ENCODE peak calls at places on chromosomes 12 and 14, in four cellular contexts. One of them, this sample, is unnamed.

GRCh38 chr12:122669397-122670070 is 33.6 kb downstream of the HCAR2 start:
- DNase-seq in HepG2: no peak
- DNase-seq in WTC11: no peak
- DNase-seq in K562: no peak
- DNase-seq in this sample: no peak

GRCh38 chr14:69355955-69356321 is 42.2 kb downstream of the ERH start:
- DNase-seq in WTC11: no peak
- DNase-seq in K562: no peak
- DNase-seq in HepG2: no peak
- DNase-seq in this sample: no peak

GRCh38 chr12:63163542-63163941 is 12.5 kb upstream of the AVPR1A start:
- DNase-seq in WTC11: no peak
- DNase-seq in HepG2: no peak
- DNase-seq in K562: no peak
- DNase-seq in this sample: no peak

GRCh38 chr14:21023817-21024667 is 819 bp downstream of the NDRG2 start:
- DNase-seq in K562: no peak
- DNase-seq in WTC11: peak; percentile 17
- DNase-seq in HepG2: peak; percentile 59
- DNase-seq in this sample: no peak

GRCh38 chr12:54082402-54082892 is 28.8 kb downstream of the HOXC4 start:
- DNase-seq in K562: peak; percentile 51
- DNase-seq in HepG2: no peak
- DNase-seq in WTC11: peak; percentile 53
- DNase-seq in this sample: peak; percentile 38

GRCh38 chr12:4293299-4293941 is 19.9 kb downstream of the CCND2 start:
- DNase-seq in K562: no peak
- DNase-seq in HepG2: no peak
- DNase-seq in WTC11: peak; percentile 1
- DNase-seq in this sample: no peak

GRCh38 chr14:78851189-78851588 is 681.0 kb downstream of the NRXN3 start:
- DNase-seq in WTC11: no peak
- DNase-seq in HepG2: no peak
- DNase-seq in K562: no peak
- DNase-seq in this sample: no peak

GRCh38 chr14:60616326-60617044 is 32.8 kb downstream of the SIX1 start:
- DNase-seq in HepG2: peak; percentile 7
- DNase-seq in WTC11: no peak
- DNase-seq in K562: no peak
- DNase-seq in this sample: no peak

GRCh38 chr14:96164861-96165490 is 39.7 kb upstream of the BDKRB2 start:
- DNase-seq in HepG2: no peak
- DNase-seq in K562: no peak
- DNase-seq in WTC11: no peak
- DNase-seq in this sample: no peak

GRCh38 chr12:122023339-122024131 is 1.9 kb downstream of the BCL7A start:
- DNase-seq in WTC11: peak; percentile 44
- DNase-seq in HepG2: peak; percentile 80
- DNase-seq in K562: peak; percentile 69
- DNase-seq in this sample: peak; percentile 45

GRCh38 chr12:115155665-115156645 is 472.0 kb upstream of the TBX3 start:
- DNase-seq in HepG2: no peak
- DNase-seq in WTC11: no peak
- DNase-seq in K562: no peak
- DNase-seq in this sample: no peak

GRCh38 chr12:69007166-69007857 is 74.3 kb upstream of the CPM start:
- DNase-seq in HepG2: no peak
- DNase-seq in WTC11: no peak
- DNase-seq in K562: no peak
- DNase-seq in this sample: no peak

GRCh38 chr14:37824936-37825698 is 229.7 kb downstream of the TTC6 start:
- DNase-seq in HepG2: no peak
- DNase-seq in K562: no peak
- DNase-seq in WTC11: no peak
- DNase-seq in this sample: no peak

GRCh38 chr12:29429999-29430698 is 49.2 kb upstream of the ERGIC2 start:
- DNase-seq in K562: no peak
- DNase-seq in HepG2: no peak
- DNase-seq in WTC11: no peak
- DNase-seq in this sample: no peak

GRCh38 chr12:109743076-109743910 is 29.7 kb downstream of the FAM222A start:
- DNase-seq in HepG2: no peak
- DNase-seq in WTC11: peak; percentile 9
- DNase-seq in K562: no peak
- DNase-seq in this sample: no peak

GRCh38 chr14:53613404-53614253 is 343.0 kb downstream of the BMP4 start:
- DNase-seq in HepG2: peak; percentile 100
- DNase-seq in K562: no peak
- DNase-seq in WTC11: no peak
- DNase-seq in this sample: no peak

GRCh38 chr12:66719862-66720261 is 41.0 kb upstream of the GRIP1 start:
- DNase-seq in HepG2: no peak
- DNase-seq in K562: no peak
- DNase-seq in WTC11: no peak
- DNase-seq in this sample: no peak

GRCh38 chr12:30286345-30286926 is 409.2 kb downstream of the IPO8 start:
- DNase-seq in K562: no peak
- DNase-seq in WTC11: no peak
- DNase-seq in HepG2: peak; percentile 6
- DNase-seq in this sample: no peak

GRCh38 chr12:6061661-6062060 is 62.8 kb downstream of the VWF start:
- DNase-seq in HepG2: no peak
- DNase-seq in K562: no peak
- DNase-seq in WTC11: no peak
- DNase-seq in this sample: no peak

GRCh38 chr14:85546390-85546789 is 16.4 kb downstream of the FLRT2 start:
- DNase-seq in HepG2: no peak
- DNase-seq in K562: no peak
- DNase-seq in WTC11: peak; percentile 53
- DNase-seq in this sample: no peak

GRCh38 chr12:47547077-47547476 is 158.8 kb downstream of the RPAP3 start:
- DNase-seq in WTC11: no peak
- DNase-seq in HepG2: no peak
- DNase-seq in K562: no peak
- DNase-seq in this sample: no peak

GRCh38 chr12:8065991-8066594 is at the start of gene C3AR1:
- DNase-seq in HepG2: no peak
- DNase-seq in WTC11: no peak
- DNase-seq in K562: no peak
- DNase-seq in this sample: no peak

GRCh38 chr12:3218150-3218845 is 141.1 kb downstream of the TSPAN9 start:
- DNase-seq in HepG2: no peak
- DNase-seq in K562: no peak
- DNase-seq in WTC11: no peak
- DNase-seq in this sample: peak; percentile 28

GRCh38 chr14:61051046-61051445 is 70.0 kb downstream of the SLC38A6 start:
- DNase-seq in WTC11: no peak
- DNase-seq in K562: no peak
- DNase-seq in HepG2: no peak
- DNase-seq in this sample: no peak

GRCh38 chr14:86038401-86038985 is 508.5 kb downstream of the FLRT2 start:
- DNase-seq in K562: peak; percentile 11
- DNase-seq in WTC11: peak; percentile 69
- DNase-seq in HepG2: peak; percentile 10
- DNase-seq in this sample: peak; percentile 37

GRCh38 chr12:263574-263973 is 938 bp upstream of the SLC6A13 start:
- DNase-seq in WTC11: no peak
- DNase-seq in K562: no peak
- DNase-seq in HepG2: no peak
- DNase-seq in this sample: no peak

GRCh38 chr14:100988011-100988410 is 84.5 kb upstream of the RTL1 start:
- DNase-seq in WTC11: no peak
- DNase-seq in HepG2: no peak
- DNase-seq in K562: no peak
- DNase-seq in this sample: no peak

GRCh38 chr14:100988956-100989355 is 85.4 kb upstream of the RTL1 start:
- DNase-seq in HepG2: no peak
- DNase-seq in WTC11: no peak
- DNase-seq in K562: no peak
- DNase-seq in this sample: no peak

GRCh38 chr14:100989924-100990323 is 86.4 kb upstream of the RTL1 start:
- DNase-seq in HepG2: no peak
- DNase-seq in WTC11: no peak
- DNase-seq in K562: no peak
- DNase-seq in this sample: no peak

GRCh38 chr14:100983710-100984109 is 80.2 kb upstream of the RTL1 start:
- DNase-seq in K562: no peak
- DNase-seq in WTC11: no peak
- DNase-seq in HepG2: no peak
- DNase-seq in this sample: no peak

DNA sequence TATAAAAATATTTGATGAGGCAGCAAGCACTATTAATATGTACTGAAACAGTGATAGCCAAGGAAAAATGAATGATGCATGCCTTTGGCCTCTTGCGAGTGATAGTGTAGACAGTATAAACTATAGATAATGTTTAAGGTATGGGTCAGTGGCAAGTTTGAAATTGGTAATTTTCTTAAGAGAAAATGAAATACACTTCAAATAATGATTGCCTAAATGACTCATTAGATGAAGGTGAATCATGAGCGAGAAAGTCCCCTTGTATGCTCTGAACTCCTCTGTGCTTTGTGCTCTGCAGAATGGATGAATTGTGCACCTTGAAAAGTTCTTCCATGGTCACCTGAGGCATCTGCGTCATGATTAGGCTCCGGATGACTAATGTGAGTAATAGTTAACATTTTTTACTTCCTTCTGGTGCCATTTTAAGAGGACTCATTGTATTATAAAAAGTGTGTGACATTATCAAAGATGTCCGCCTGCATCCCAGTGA is 84.9 kb upstream of the RTL1 start:
- DNase-seq in K562: no peak
- DNase-seq in WTC11: no peak
- DNase-seq in HepG2: peak; percentile 50
- DNase-seq in this sample: no peak
- TF ChIP-seq ELF4 in K562: no peak
- TF ChIP-seq ELF4 in WTC11: no peak
- TF ChIP-seq ELF4 in HepG2: no peak
- TF ChIP-seq ELF4 in this sample: no peak

GRCh38 chr12:71640316-71640715 is 23.3 kb downstream of the ZFC3H1 start:
- DNase-seq in HepG2: no peak
- DNase-seq in WTC11: no peak
- DNase-seq in K562: no peak
- DNase-seq in this sample: no peak

GRCh38 chr12:71641390-71641789 is 22.3 kb downstream of the ZFC3H1 start:
- DNase-seq in HepG2: no peak
- DNase-seq in WTC11: no peak
- DNase-seq in K562: peak; percentile 53
- DNase-seq in this sample: no peak

GRCh38 chr12:71639341-71639760 is 24.3 kb downstream of the ZFC3H1 start:
- DNase-seq in K562: no peak
- DNase-seq in WTC11: no peak
- DNase-seq in HepG2: peak; percentile 53
- DNase-seq in this sample: no peak

GRCh38 chr12:71638499-71638898 is 25.1 kb downstream of the ZFC3H1 start:
- DNase-seq in HepG2: no peak
- DNase-seq in WTC11: no peak
- DNase-seq in K562: no peak
- DNase-seq in this sample: no peak

DNA sequence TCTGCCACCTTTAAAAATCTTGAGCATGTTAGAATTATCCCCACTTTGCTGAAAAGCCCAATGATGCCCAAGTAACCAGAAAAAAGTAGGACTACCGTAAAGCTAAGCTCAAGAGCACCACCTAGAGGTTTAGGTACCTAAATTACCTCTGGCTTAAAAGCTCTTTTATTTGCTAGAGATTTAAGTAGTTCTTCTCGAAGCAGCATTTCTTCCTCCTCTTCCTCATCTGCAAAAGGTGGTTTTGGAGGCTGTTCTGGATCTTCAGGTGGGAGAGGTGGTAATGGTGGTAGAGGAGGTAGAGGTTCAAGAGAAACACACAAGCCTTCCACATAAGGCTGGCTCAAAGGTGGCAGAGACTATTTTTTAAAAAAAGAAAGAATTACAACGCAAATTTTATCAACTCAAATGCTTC is 26.9 kb downstream of the ZFC3H1 start:
- DNase-seq in HepG2: peak; percentile 70
- DNase-seq in WTC11: no peak
- DNase-seq in K562: peak; percentile 48
- DNase-seq in this sample: peak; percentile 60
- TF ChIP-seq ELF4 in HepG2: no peak
- TF ChIP-seq ELF4 in WTC11: no peak
- TF ChIP-seq ELF4 in K562: no peak
- TF ChIP-seq ELF4 in this sample: no peak

DNA sequence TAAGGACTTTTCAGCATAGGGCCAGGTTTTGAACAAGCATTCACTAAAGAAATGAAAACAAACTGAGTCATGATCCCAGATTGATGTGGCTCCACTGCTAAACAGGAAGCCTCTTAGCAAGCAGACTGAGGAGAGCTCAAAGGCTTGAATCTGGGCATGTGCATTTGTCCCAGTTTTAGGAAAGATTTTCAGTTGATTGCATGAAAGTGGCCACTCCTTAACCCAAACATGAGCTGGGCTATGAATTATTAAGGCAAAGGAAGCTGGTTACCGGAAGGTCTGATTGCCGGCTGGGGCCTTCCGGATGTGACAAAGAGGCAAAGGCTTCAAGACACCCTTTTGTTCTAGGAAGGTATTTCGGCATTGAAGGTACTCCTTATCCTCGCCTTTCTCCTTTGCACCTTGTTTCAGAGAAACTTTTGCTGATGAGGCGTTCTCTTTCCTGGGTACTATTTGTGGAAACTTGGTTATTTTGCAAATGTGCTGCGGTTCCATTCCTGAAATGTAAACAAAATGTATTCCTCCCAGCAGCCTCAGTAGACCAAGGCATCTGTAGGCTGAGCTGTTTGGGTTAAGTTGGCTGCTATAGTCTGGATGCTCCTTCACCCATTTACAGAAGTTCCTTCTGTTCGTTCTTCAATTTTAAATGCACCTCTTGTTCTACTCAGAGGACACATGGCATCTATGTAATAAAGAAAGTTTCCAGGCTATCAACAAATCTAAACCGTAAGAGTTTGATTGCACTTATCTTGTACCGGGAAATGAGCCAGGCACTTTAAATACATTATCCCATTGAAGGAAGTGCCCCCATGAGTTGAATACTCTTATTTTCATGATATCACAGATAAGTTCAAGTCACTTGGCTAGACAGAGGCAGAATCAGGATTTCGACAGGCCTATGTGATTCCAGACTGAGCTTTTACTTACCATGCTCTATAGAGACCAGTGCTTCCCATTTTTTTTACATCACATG is 115.6 kb upstream of the METAP2 start:
- DNase-seq in K562: no peak
- DNase-seq in HepG2: no peak
- DNase-seq in WTC11: no peak
- DNase-seq in this sample: no peak
- TF ChIP-seq ELF4 in K562: no peak
- TF ChIP-seq ELF4 in HepG2: no peak
- TF ChIP-seq ELF4 in WTC11: no peak
- TF ChIP-seq ELF4 in this sample: no peak

DNA sequence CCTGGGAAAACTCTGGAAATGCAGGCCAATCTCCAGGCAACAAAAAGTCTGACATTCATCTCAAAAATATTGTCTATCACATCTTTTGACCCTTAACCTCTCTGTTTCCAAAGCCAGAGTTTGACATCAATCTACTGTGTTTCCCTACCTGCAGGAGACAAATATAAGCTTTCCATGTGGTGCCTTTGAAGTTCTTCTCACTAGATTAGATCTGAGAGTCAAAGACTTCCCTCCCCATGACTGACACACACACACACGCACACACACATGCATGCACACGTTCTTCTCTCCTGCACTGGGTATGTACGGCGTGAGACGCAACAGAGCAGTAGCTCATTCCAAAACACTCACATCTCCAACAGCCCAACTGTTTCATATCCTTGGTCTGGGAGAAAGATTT is 8.1 kb upstream of the ITPR2 start:
- DNase-seq in HepG2: peak; percentile 72
- DNase-seq in K562: no peak
- DNase-seq in WTC11: no peak
- DNase-seq in this sample: no peak
- TF ChIP-seq ELF4 in HepG2: no peak
- TF ChIP-seq ELF4 in K562: no peak
- TF ChIP-seq ELF4 in WTC11: no peak
- TF ChIP-seq ELF4 in this sample: no peak